ENCODE peak calls at places on chromosomes 6 and 20, in seven cellular contexts. One of them, this sample, is unnamed.

GRCh38 chr20:2688041-2688591 is 4.5 kb upstream of the EBF4 start:
- DNase-seq in AG08395: peak; percentile 18
- DNase-seq in NCI-H345: peak; percentile 20
- DNase-seq in nucleus accumbens: no peak
- DNase-seq in Caki2: peak; percentile 10
- DNase-seq in GM04504: no peak
- DNase-seq in stimulated activated CD4-positive, alpha-beta T cell treated with anti-CD3 and anti-CD28 coated beads, Interleukin-12 subunit alpha, Interleukin-12 subunit beta, amount 100 ng/mL, for 24 hours: peak; percentile 44
- DNase-seq in this sample: peak; percentile 53

GRCh38 chr6:170034294-170034693 is 256.6 kb downstream of the DLL1 start:
- DNase-seq in nucleus accumbens: peak; percentile 31
- DNase-seq in Caki2: no peak
- DNase-seq in GM04504: no peak
- DNase-seq in stimulated activated CD4-positive, alpha-beta T cell treated with anti-CD3 and anti-CD28 coated beads, Interleukin-12 subunit alpha, Interleukin-12 subunit beta, amount 100 ng/mL, for 24 hours: no peak
- DNase-seq in NCI-H345: no peak
- DNase-seq in AG08395: no peak
- DNase-seq in this sample: no peak

GRCh38 chr6:90285611-90286381 is 10.8 kb downstream of the BACH2 start:
- DNase-seq in stimulated activated CD4-positive, alpha-beta T cell treated with anti-CD3 and anti-CD28 coated beads, Interleukin-12 subunit alpha, Interleukin-12 subunit beta, amount 100 ng/mL, for 24 hours: peak; percentile 38
- DNase-seq in GM04504: peak; percentile 42
- DNase-seq in nucleus accumbens: peak; percentile 85
- DNase-seq in Caki2: peak; percentile 85
- DNase-seq in NCI-H345: peak; percentile 10
- DNase-seq in AG08395: peak; percentile 91
- DNase-seq in this sample: peak; percentile 92

GRCh38 chr6:111717621-111718020 is 111.9 kb upstream of the TRAF3IP2 start:
- DNase-seq in AG08395: no peak
- DNase-seq in stimulated activated CD4-positive, alpha-beta T cell treated with anti-CD3 and anti-CD28 coated beads, Interleukin-12 subunit alpha, Interleukin-12 subunit beta, amount 100 ng/mL, for 24 hours: no peak
- DNase-seq in Caki2: no peak
- DNase-seq in GM04504: no peak
- DNase-seq in NCI-H345: no peak
- DNase-seq in nucleus accumbens: no peak
- DNase-seq in this sample: no peak

GRCh38 chr6:50062051-50062450 is 12.3 kb upstream of the DEFB112 start:
- DNase-seq in AG08395: no peak
- DNase-seq in NCI-H345: no peak
- DNase-seq in nucleus accumbens: no peak
- DNase-seq in stimulated activated CD4-positive, alpha-beta T cell treated with anti-CD3 and anti-CD28 coated beads, Interleukin-12 subunit alpha, Interleukin-12 subunit beta, amount 100 ng/mL, for 24 hours: no peak
- DNase-seq in Caki2: no peak
- DNase-seq in GM04504: no peak
- DNase-seq in this sample: peak; percentile 15

GRCh38 chr20:49400904-49401303 is 81.6 kb downstream of the KCNB1 start:
- DNase-seq in Caki2: no peak
- DNase-seq in NCI-H345: no peak
- DNase-seq in GM04504: no peak
- DNase-seq in stimulated activated CD4-positive, alpha-beta T cell treated with anti-CD3 and anti-CD28 coated beads, Interleukin-12 subunit alpha, Interleukin-12 subunit beta, amount 100 ng/mL, for 24 hours: no peak
- DNase-seq in nucleus accumbens: no peak
- DNase-seq in AG08395: no peak
- DNase-seq in this sample: no peak

GRCh38 chr20:38870733-38871559 is 55.3 kb upstream of the FAM83D start:
- DNase-seq in stimulated activated CD4-positive, alpha-beta T cell treated with anti-CD3 and anti-CD28 coated beads, Interleukin-12 subunit alpha, Interleukin-12 subunit beta, amount 100 ng/mL, for 24 hours: no peak
- DNase-seq in NCI-H345: no peak
- DNase-seq in nucleus accumbens: no peak
- DNase-seq in Caki2: peak; percentile 71
- DNase-seq in GM04504: no peak
- DNase-seq in AG08395: peak; percentile 17
- DNase-seq in this sample: peak; percentile 51

GRCh38 chr6:157605484-157605883 is 217.6 kb upstream of the SNX9 start:
- DNase-seq in nucleus accumbens: no peak
- DNase-seq in Caki2: no peak
- DNase-seq in NCI-H345: no peak
- DNase-seq in GM04504: no peak
- DNase-seq in AG08395: no peak
- DNase-seq in stimulated activated CD4-positive, alpha-beta T cell treated with anti-CD3 and anti-CD28 coated beads, Interleukin-12 subunit alpha, Interleukin-12 subunit beta, amount 100 ng/mL, for 24 hours: no peak
- DNase-seq in this sample: no peak

GRCh38 chr6:90846824-90847223 is 260.0 kb upstream of the MAP3K7 start:
- DNase-seq in GM04504: no peak
- DNase-seq in Caki2: no peak
- DNase-seq in AG08395: no peak
- DNase-seq in stimulated activated CD4-positive, alpha-beta T cell treated with anti-CD3 and anti-CD28 coated beads, Interleukin-12 subunit alpha, Interleukin-12 subunit beta, amount 100 ng/mL, for 24 hours: no peak
- DNase-seq in NCI-H345: no peak
- DNase-seq in nucleus accumbens: no peak
- DNase-seq in this sample: no peak

This sample was measured in GM12865.